ENCODE peak calls at places on chromosomes 16 and 17, in eight cellular contexts. V, Z, W, G, S, I, O and N are unnamed samples.

GRCh38 chr16:1310832-1311200 is 1.4 kb downstream of the UBE2I start:
- DNase-seq in V (no peak), Z (no peak), W (no peak), G (no peak), S (no peak), I (no peak), O (no peak), N (peak; percentile 9)

GRCh38 chr16:51159864-51160263 is 8.8 kb upstream of the SALL1 start:
- DNase-seq in V (no peak), Z (no peak), W (no peak), G (no peak), S (no peak), I (no peak), O (no peak), N (no peak)

GRCh38 chr17:43620147-43620944 is 41.4 kb downstream of the MEOX1 start:
- DNase-seq in V (no peak), Z (no peak), W (no peak), G (no peak), S (no peak), I (no peak), O (no peak), N (no peak)

GRCh38 chr17:39822051-39822450 is 42.1 kb downstream of the IKZF3 start:
- DNase-seq in V (no peak), Z (no peak), W (no peak), G (no peak), S (no peak), I (no peak), O (no peak), N (no peak)

GRCh38 chr16:48720266-48720665 is 110.3 kb upstream of the N4BP1 start:
- DNase-seq in V (peak; percentile 10), Z (no peak), W (peak; percentile 19), G (no peak), S (no peak), I (no peak), O (no peak), N (peak; percentile 9)

GRCh38 chr16:4693956-4694663 is 748 bp downstream of the NUDT16L1 start:
- DNase-seq in V (peak; percentile 64), Z (peak; percentile 60), W (peak; percentile 29), G (peak; percentile 89), S (peak; percentile 49), I (peak; percentile 40), O (peak; percentile 81), N (peak; percentile 46)

GRCh38 chr16:3492356-3492755 is 2.9 kb downstream of the C16orf90 start:
- DNase-seq in V (no peak), Z (no peak), W (no peak), G (no peak), S (no peak), I (no peak), O (no peak), N (no peak)

GRCh38 chr17:76147211-76148014 is 6.4 kb upstream of the FOXJ1 start:
- DNase-seq in V (peak; percentile 53), Z (no peak), W (peak; percentile 11), G (peak; percentile 67), S (no peak), I (no peak), O (peak; percentile 50), N (peak; percentile 59)

GRCh38 chr17:44522883-44523671 is 19.9 kb upstream of the GPATCH8 start:
- DNase-seq in V (peak; percentile 78), Z (peak; percentile 67), W (peak; percentile 41), G (peak; percentile 48), S (peak; percentile 65), I (peak; percentile 48), O (peak; percentile 78), N (peak; percentile 73)

GRCh38 chr16:31087481-31087880 is 1.3 kb downstream of the PRSS53 start:
- DNase-seq in V (no peak), Z (no peak), W (no peak), G (no peak), S (no peak), I (no peak), O (no peak), N (no peak)

GRCh38 chr16:2251281-2252111 is at the start of gene ECI1:
- DNase-seq in V (peak; percentile 96), Z (peak; percentile 97), W (peak; percentile 93), G (peak; percentile 100), S (peak; percentile 97), I (peak; percentile 97), O (peak; percentile 98), N (peak; percentile 95)

GRCh38 chr16:30005341-30006094 is 5.3 kb downstream of the DOC2A start:
- DNase-seq in V (peak; percentile 52), Z (no peak), W (no peak), G (peak; percentile 91), S (no peak), I (peak; percentile 22), O (peak; percentile 52), N (peak; percentile 51)

GRCh38 chr16:11597268-11597690 is 10.6 kb upstream of the LITAF start:
- DNase-seq in V (no peak), Z (peak; percentile 64), W (no peak), G (no peak), S (no peak), I (no peak), O (no peak), N (no peak)

GRCh38 chr16:52861614-52862022 is 191.1 kb downstream of the CHD9NB start:
- DNase-seq in V (peak; percentile 1), Z (peak; percentile 44), W (peak; percentile 5), G (peak; percentile 5), S (no peak), I (no peak), O (peak; percentile 19), N (no peak)

GRCh38 chr17:70158180-70158579 is 11.2 kb upstream of the KCNJ2 start:
- DNase-seq in V (peak; percentile 18), Z (no peak), W (no peak), G (no peak), S (no peak), I (no peak), O (peak; percentile 17), N (no peak)

GRCh38 chr16:67179421-67180080 is 4.2 kb downstream of the MATCAP1 start:
- DNase-seq in V (no peak), Z (no peak), W (no peak), G (no peak), S (no peak), I (no peak), O (no peak), N (no peak)

GRCh38 chr17:44820631-44821196 is 9.4 kb downstream of the GJC1 start:
- DNase-seq in V (peak; percentile 76), Z (no peak), W (peak; percentile 88), G (no peak), S (no peak), I (no peak), O (peak; percentile 76), N (peak; percentile 81)

GRCh38 chr17:17152385-17152784 is 53.7 kb downstream of the PLD6 start:
- DNase-seq in V (no peak), Z (no peak), W (peak; percentile 11), G (no peak), S (peak; percentile 71), I (peak; percentile 66), O (peak; percentile 15), N (no peak)

GRCh38 chr16:31099860-31100638 is 5.5 kb upstream of the VKORC1 start:
- DNase-seq in V (peak; percentile 30), Z (no peak), W (peak; percentile 51), G (no peak), S (no peak), I (no peak), O (peak; percentile 20), N (peak; percentile 30)

DNA sequence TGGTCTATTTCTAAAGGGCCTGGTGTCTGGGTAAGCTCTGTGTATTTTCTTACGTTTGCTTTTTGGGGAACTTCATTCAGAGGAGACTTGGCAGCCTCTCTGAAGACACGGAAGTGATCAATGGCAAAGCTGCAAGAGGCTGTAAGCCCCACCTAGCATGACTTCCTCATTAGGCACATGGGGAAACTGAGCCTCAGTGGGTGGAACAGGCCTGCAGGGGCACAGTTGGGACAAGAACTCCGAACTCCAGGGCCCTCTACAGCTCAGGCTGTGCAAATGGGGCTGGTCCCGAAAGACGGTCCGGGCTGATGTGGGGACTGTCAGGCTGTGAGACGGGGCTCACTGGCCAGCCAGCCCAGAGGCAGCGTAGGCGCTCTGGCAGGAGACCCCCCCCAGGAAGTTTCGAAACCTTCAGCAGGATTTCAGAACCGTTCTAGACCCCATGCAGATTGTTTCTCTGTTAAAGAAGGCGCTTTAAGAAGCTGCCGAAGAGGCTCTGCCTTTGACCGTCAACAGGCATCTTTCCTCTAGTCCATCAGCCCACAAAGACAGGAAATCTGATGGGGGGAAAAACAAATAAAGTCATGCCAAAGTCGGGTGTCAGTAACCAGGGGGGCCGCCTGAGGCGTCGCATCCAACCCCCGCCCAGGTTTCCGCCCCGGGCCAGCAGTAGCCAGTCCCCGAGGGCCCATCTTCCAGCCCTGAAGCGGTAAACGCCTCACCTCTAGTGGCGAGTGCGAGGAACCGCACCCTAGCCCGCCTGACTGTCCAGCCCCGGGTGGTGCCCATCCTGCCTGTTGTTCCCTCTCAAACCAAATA is 79.8 kb upstream of the TBC1D3K start:
- DNase-seq in V (peak; percentile 54), Z (peak; percentile 66), W (peak; percentile 19), G (peak; percentile 37), S (peak; percentile 51), I (peak; percentile 42), O (peak; percentile 67), N (peak; percentile 34)
- TF ChIP-seq CTCF in V (peak; percentile 83), Z (peak; percentile 85), W (peak; percentile 80), G (peak; percentile 36), S (peak; percentile 78), I (peak; percentile 53), O (peak; percentile 86), N (peak; percentile 83)

DNA sequence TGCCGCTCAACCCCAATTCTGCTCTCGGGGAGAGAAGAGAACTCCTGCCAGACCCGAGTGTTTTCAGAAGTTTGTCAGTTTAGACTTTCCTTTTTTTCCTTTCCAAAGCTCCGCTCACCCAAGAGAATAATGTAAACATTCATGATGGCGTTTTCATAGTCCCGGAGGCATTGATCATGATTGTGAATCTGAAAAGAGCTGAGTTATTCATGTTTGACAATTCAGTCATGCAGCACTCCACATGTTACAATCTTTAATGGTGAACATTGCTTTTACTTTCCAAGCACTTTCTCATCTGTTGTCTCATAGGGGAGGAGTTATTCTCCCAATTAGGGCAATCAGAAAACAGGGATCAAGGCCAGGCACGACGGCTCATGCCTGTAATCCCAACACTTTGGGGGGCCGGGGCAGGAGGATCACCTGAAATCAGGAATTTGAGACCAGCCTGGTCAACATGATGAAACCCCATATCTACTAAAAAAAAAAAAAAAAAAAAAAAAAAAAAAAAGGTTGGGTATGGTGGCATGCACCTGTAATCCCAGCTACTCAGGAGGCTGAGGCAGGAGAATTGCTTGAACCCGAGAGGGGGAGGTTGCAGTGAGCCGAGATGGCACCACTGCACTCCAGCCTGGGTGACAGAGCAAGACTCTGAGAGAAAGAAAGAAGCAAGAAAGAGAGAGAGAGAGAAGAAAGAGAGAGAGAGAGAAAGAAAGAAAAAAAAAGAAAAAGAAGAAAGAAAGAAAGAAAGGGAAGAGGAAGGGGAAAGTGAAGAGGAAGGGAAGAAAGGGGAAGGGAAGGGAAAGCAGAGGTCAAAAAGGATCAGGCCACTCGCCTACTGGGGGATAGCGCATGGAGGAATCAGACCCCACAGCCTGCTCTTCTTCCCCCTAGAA is 70.0 kb upstream of the TNRC6C start:
- DNase-seq in V (no peak), Z (no peak), W (no peak), G (no peak), S (no peak), I (no peak), O (no peak), N (peak; percentile 17)
- H3K4me3 ChIP-seq in V (peak overlapping the region; percentile 61), Z (peak overlapping the region; percentile 28), W (peak overlapping the region; percentile 41), G (no peak overlapping the region), S (peak overlapping the region; percentile 74), I (peak overlapping the region; percentile 54), O (peak overlapping the region; percentile 37), N (peak overlapping the region; percentile 71)

GRCh38 chr17:81034779-81035388 is at the start of gene BAIAP2:
- DNase-seq in V (peak; percentile 95), Z (peak; percentile 98), W (peak; percentile 87), G (peak; percentile 100), S (peak; percentile 98), I (peak; percentile 98), O (peak; percentile 97), N (peak; percentile 91)
- TF ChIP-seq CTCF in V (no peak), Z (no peak), W (no peak), G (peak; percentile 38), S (no peak), I (no peak), O (peak; percentile 7), N (no peak)

GRCh38 chr17:409308-409847 is 56.8 kb upstream of the RPH3AL start:
- DNase-seq in V (no peak), Z (no peak), W (no peak), G (no peak), S (no peak), I (no peak), O (no peak), N (no peak)
- H3K4me3 ChIP-seq in V (peak overlapping the region; percentile 40), Z (peak overlapping the region; percentile 96), W (peak overlapping the region; percentile 35), G (peak overlapping the region; percentile 54), S (peak overlapping the region; percentile 93), I (no peak overlapping the region), O (no peak overlapping the region), N (peak overlapping the region; percentile 64)